ENCODE peak calls at places on chromosomes 5 and 9, in nine cellular contexts. One of them, this sample, is unnamed.

GRCh38 chr5:6389397-6389796 is 11.1 kb upstream of the MED10 start:
- DNase-seq in CD8-positive, alpha-beta T cell: no peak
- DNase-seq in ascending aorta: no peak
- DNase-seq in esophagus squamous epithelium: no peak
- DNase-seq in iPS DF 6.9: no peak
- DNase-seq in mesenchymal stem cell: no peak
- DNase-seq in lung: no peak
- DNase-seq in GM23338: no peak
- DNase-seq in IMR-90: no peak
- DNase-seq in this sample: no peak

GRCh38 chr5:121019112-121019511 is 555.0 kb downstream of the PRR16 start:
- DNase-seq in CD8-positive, alpha-beta T cell: no peak
- DNase-seq in ascending aorta: no peak
- DNase-seq in esophagus squamous epithelium: no peak
- DNase-seq in iPS DF 6.9: no peak
- DNase-seq in mesenchymal stem cell: no peak
- DNase-seq in lung: no peak
- DNase-seq in GM23338: no peak
- DNase-seq in IMR-90: no peak
- DNase-seq in this sample: no peak

GRCh38 chr9:69499401-69499800 is 172.8 kb downstream of the APBA1 start:
- DNase-seq in CD8-positive, alpha-beta T cell: no peak
- DNase-seq in ascending aorta: no peak
- DNase-seq in esophagus squamous epithelium: no peak
- DNase-seq in iPS DF 6.9: no peak
- DNase-seq in mesenchymal stem cell: no peak
- DNase-seq in lung: no peak
- DNase-seq in GM23338: no peak
- DNase-seq in IMR-90: no peak
- DNase-seq in this sample: no peak

GRCh38 chr9:90891656-90892055 is 90.0 kb downstream of the SYK start:
- DNase-seq in CD8-positive, alpha-beta T cell: no peak
- DNase-seq in ascending aorta: no peak
- DNase-seq in esophagus squamous epithelium: no peak
- DNase-seq in iPS DF 6.9: no peak
- DNase-seq in mesenchymal stem cell: no peak
- DNase-seq in lung: no peak
- DNase-seq in GM23338: no peak
- DNase-seq in IMR-90: peak; percentile 8
- DNase-seq in this sample: no peak

GRCh38 chr5:129836321-129836720 is 67.9 kb upstream of the CHSY3 start:
- DNase-seq in CD8-positive, alpha-beta T cell: no peak
- DNase-seq in ascending aorta: no peak
- DNase-seq in esophagus squamous epithelium: no peak
- DNase-seq in iPS DF 6.9: no peak
- DNase-seq in mesenchymal stem cell: no peak
- DNase-seq in lung: no peak
- DNase-seq in GM23338: no peak
- DNase-seq in IMR-90: no peak
- DNase-seq in this sample: no peak

GRCh38 chr5:10655041-10655685 is 91.3 kb downstream of the ANKRD33B start:
- DNase-seq in CD8-positive, alpha-beta T cell: no peak
- DNase-seq in ascending aorta: peak; percentile 47
- DNase-seq in esophagus squamous epithelium: no peak
- DNase-seq in iPS DF 6.9: no peak
- DNase-seq in mesenchymal stem cell: no peak
- DNase-seq in lung: no peak
- DNase-seq in GM23338: no peak
- DNase-seq in IMR-90: no peak
- DNase-seq in this sample: no peak

GRCh38 chr5:78162253-78162862 is 132.1 kb downstream of the AP3B1 start:
- DNase-seq in CD8-positive, alpha-beta T cell: no peak
- DNase-seq in ascending aorta: no peak
- DNase-seq in esophagus squamous epithelium: no peak
- DNase-seq in iPS DF 6.9: no peak
- DNase-seq in mesenchymal stem cell: peak; percentile 28
- DNase-seq in lung: no peak
- DNase-seq in GM23338: peak; percentile 63
- DNase-seq in IMR-90: peak; percentile 44
- DNase-seq in this sample: peak; percentile 14

GRCh38 chr5:181059297-181060230 is 19.5 kb downstream of the BTNL9 start:
- DNase-seq in CD8-positive, alpha-beta T cell: no peak
- DNase-seq in ascending aorta: no peak
- DNase-seq in esophagus squamous epithelium: no peak
- DNase-seq in iPS DF 6.9: no peak
- DNase-seq in mesenchymal stem cell: no peak
- DNase-seq in lung: no peak
- DNase-seq in GM23338: peak; percentile 50
- DNase-seq in IMR-90: no peak
- DNase-seq in this sample: peak; percentile 81

DNA sequence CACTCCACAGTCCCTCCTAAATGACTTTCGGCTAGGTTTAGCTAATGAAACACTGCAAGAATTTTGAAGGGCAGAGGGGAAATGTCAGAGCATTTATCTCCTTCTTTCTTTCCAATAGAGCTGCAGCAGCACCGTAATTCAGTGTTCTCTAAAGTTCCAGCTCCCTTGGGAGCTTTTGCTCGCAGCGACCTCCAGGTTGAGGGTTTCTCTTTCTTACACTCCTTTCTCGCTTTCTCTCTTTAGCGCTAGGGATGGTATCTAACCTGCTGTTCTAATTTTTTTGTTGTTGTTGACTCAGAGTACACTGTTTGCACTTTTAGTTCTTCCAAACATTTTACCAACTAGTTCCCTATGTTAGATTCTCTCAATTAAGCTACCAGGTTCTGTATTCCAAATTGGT is 467.2 kb upstream of the ST8SIA4 start:
- DNase-seq in CD8-positive, alpha-beta T cell: no peak
- DNase-seq in ascending aorta: no peak
- DNase-seq in esophagus squamous epithelium: no peak
- DNase-seq in iPS DF 6.9: no peak
- DNase-seq in mesenchymal stem cell: no peak
- DNase-seq in lung: no peak
- DNase-seq in GM23338: no peak
- DNase-seq in IMR-90: no peak
- DNase-seq in this sample: no peak
- H3K4me3 ChIP-seq in CD8-positive, alpha-beta T cell: no peak overlapping the region
- H3K4me3 ChIP-seq in ascending aorta: no peak overlapping the region
- H3K4me3 ChIP-seq in esophagus squamous epithelium: no peak overlapping the region
- H3K4me3 ChIP-seq in iPS DF 6.9: no peak overlapping the region
- H3K4me3 ChIP-seq in mesenchymal stem cell: no peak overlapping the region
- H3K4me3 ChIP-seq in lung: no peak overlapping the region
- H3K4me3 ChIP-seq in GM23338: no peak overlapping the region
- H3K4me3 ChIP-seq in IMR-90: no peak overlapping the region
- H3K4me3 ChIP-seq in this sample: no peak overlapping the region

DNA sequence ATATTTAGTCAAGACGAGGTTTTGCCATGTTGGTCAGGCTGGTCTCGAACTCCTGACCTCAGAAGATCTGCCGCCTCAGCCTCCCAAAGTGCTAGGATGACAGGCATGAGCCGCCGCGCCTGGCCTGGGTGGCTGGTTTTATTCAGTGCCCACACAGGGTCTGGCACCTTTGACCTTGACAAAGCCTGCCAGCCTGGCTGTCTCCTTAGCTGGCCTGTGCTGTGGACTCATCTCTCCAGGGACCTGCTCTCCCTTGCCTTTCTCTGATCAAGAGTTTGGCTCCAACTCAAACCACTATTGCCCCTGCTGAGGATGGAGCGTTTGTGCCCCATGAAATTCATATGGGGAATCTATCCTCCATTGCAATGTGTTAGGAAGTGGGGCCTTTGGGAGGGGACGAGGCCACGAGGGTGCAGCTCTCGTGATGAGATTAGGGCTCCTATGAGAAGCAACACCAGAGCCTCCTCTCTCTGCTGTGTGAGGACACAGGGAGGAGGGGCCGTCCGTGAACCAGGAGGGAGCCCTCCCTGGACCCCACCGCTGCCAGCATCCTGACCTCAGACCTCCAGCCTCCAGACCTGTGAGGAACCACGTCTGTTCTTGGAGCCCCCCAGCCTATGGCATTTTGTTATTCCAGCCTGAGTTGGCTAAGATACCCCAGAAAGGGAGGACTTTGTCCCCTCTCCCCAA is 45.0 kb downstream of the MRPL36 start:
- DNase-seq in CD8-positive, alpha-beta T cell: no peak
- DNase-seq in ascending aorta: peak; percentile 38
- DNase-seq in esophagus squamous epithelium: no peak
- DNase-seq in iPS DF 6.9: no peak
- DNase-seq in mesenchymal stem cell: no peak
- DNase-seq in lung: no peak
- DNase-seq in GM23338: no peak
- DNase-seq in IMR-90: no peak
- DNase-seq in this sample: peak; percentile 27
- H3K27me3 ChIP-seq in CD8-positive, alpha-beta T cell: no peaks in the 10 kb centered on the region
- H3K27me3 ChIP-seq in ascending aorta: no peaks in the 10 kb centered on the region
- H3K27me3 ChIP-seq in esophagus squamous epithelium: no peaks in the 10 kb centered on the region
- H3K27me3 ChIP-seq in iPS DF 6.9: no peaks in the 10 kb centered on the region
- H3K27me3 ChIP-seq in mesenchymal stem cell: peaks cover 45% of the 10 kb centered on the region
- H3K27me3 ChIP-seq in lung: peaks cover 4% of the 10 kb centered on the region
- H3K27me3 ChIP-seq in GM23338: no peaks in the 10 kb centered on the region
- H3K27me3 ChIP-seq in IMR-90: peaks cover 13% of the 10 kb centered on the region
- H3K27me3 ChIP-seq in this sample: no peaks in the 10 kb centered on the region

GRCh38 chr9:109325089-109325488 is 4.2 kb upstream of the EPB41L4B start:
- DNase-seq in CD8-positive, alpha-beta T cell: no peak
- DNase-seq in ascending aorta: no peak
- DNase-seq in esophagus squamous epithelium: no peak
- DNase-seq in iPS DF 6.9: no peak
- DNase-seq in mesenchymal stem cell: no peak
- DNase-seq in lung: no peak
- DNase-seq in GM23338: no peak
- DNase-seq in IMR-90: no peak
- DNase-seq in this sample: no peak

GRCh38 chr9:109335121-109335520 is 14.3 kb upstream of the EPB41L4B start:
- DNase-seq in CD8-positive, alpha-beta T cell: no peak
- DNase-seq in ascending aorta: no peak
- DNase-seq in esophagus squamous epithelium: no peak
- DNase-seq in iPS DF 6.9: no peak
- DNase-seq in mesenchymal stem cell: no peak
- DNase-seq in lung: no peak
- DNase-seq in GM23338: no peak
- DNase-seq in IMR-90: no peak
- DNase-seq in this sample: no peak

GRCh38 chr9:109323771-109324170 is 2.9 kb upstream of the EPB41L4B start:
- DNase-seq in CD8-positive, alpha-beta T cell: no peak
- DNase-seq in ascending aorta: no peak
- DNase-seq in esophagus squamous epithelium: no peak
- DNase-seq in iPS DF 6.9: no peak
- DNase-seq in mesenchymal stem cell: no peak
- DNase-seq in lung: no peak
- DNase-seq in GM23338: no peak
- DNase-seq in IMR-90: no peak
- DNase-seq in this sample: no peak

GRCh38 chr9:109331353-109331752 is 10.5 kb upstream of the EPB41L4B start:
- DNase-seq in CD8-positive, alpha-beta T cell: no peak
- DNase-seq in ascending aorta: no peak
- DNase-seq in esophagus squamous epithelium: no peak
- DNase-seq in iPS DF 6.9: no peak
- DNase-seq in mesenchymal stem cell: no peak
- DNase-seq in lung: peak; percentile 91
- DNase-seq in GM23338: no peak
- DNase-seq in IMR-90: no peak
- DNase-seq in this sample: no peak

DNA sequence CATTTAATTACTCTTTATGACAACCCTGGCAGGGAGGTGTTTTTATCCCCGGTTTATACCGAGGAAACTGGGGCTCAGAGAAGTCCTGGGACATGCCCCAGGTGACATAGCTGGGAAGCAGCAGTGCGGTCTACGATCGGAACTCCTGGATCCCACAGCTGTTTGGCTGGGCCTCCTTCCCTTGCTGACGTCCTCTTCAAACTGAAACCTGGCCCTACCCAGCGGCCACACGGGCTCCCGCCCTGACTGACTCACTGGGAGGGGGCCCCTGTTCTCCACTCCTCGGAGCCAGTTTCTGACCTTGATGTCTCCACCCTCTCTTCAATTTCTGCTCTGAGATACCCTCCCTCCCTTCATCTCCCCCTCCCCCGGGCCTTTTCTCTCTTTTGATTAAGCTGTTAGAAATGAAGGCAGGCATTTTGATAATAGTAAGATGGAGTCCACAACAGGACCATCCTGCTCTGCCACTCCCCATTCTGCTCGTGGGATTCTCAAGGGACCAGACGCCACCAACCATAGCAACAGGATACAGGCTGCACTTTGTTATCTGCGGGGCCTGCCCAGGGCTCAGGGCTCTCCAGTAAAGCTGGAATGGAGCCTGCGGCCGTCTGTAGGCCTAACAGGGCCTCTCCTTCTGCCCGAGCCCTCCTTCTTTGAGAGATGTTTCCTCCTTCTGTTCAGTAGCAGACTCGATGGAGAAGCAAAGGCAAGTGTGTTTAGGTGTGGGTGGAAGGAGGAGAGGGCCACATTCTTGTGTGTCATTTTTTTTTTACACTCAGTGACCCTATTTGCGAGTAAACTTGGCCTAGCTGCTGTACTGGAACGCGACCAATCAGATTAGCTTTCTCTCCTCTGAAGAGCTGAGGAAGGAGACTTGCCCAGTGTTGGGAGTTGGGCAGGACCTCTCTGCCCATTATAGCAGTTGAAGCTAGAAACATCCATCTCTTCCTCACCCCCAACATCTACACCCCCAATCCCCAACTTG is 8.7 kb upstream of the EPB41L4B start:
- DNase-seq in CD8-positive, alpha-beta T cell: no peak
- DNase-seq in ascending aorta: peak; percentile 83
- DNase-seq in esophagus squamous epithelium: no peak
- DNase-seq in iPS DF 6.9: no peak
- DNase-seq in mesenchymal stem cell: no peak
- DNase-seq in lung: peak; percentile 56
- DNase-seq in GM23338: peak; percentile 38
- DNase-seq in IMR-90: peak; percentile 58
- DNase-seq in this sample: peak; percentile 47
- H3K36me3 ChIP-seq in CD8-positive, alpha-beta T cell: no peaks in the 10 kb centered on the region
- H3K36me3 ChIP-seq in ascending aorta: no peaks in the 10 kb centered on the region
- H3K36me3 ChIP-seq in esophagus squamous epithelium: no peaks in the 10 kb centered on the region
- H3K36me3 ChIP-seq in iPS DF 6.9: no peaks in the 10 kb centered on the region
- H3K36me3 ChIP-seq in mesenchymal stem cell: no peaks in the 10 kb centered on the region
- H3K36me3 ChIP-seq in lung: no peaks in the 10 kb centered on the region
- H3K36me3 ChIP-seq in GM23338: no peaks in the 10 kb centered on the region
- H3K36me3 ChIP-seq in IMR-90: no peaks in the 10 kb centered on the region
- H3K36me3 ChIP-seq in this sample: no peaks in the 10 kb centered on the region

GRCh38 chr9:16705121-16705604 is 165.3 kb downstream of the BNC2 start:
- DNase-seq in CD8-positive, alpha-beta T cell: no peak
- DNase-seq in ascending aorta: peak; percentile 97
- DNase-seq in esophagus squamous epithelium: no peak
- DNase-seq in iPS DF 6.9: peak; percentile 55
- DNase-seq in mesenchymal stem cell: peak; percentile 96
- DNase-seq in lung: peak; percentile 77
- DNase-seq in GM23338: peak; percentile 88
- DNase-seq in IMR-90: peak; percentile 97
- DNase-seq in this sample: peak; percentile 65

GRCh38 chr9:16712800-16713199 is 157.7 kb downstream of the BNC2 start:
- DNase-seq in CD8-positive, alpha-beta T cell: no peak
- DNase-seq in ascending aorta: no peak
- DNase-seq in esophagus squamous epithelium: no peak
- DNase-seq in iPS DF 6.9: no peak
- DNase-seq in mesenchymal stem cell: no peak
- DNase-seq in lung: no peak
- DNase-seq in GM23338: no peak
- DNase-seq in IMR-90: no peak
- DNase-seq in this sample: no peak

GRCh38 chr9:16710888-16711287 is 159.6 kb downstream of the BNC2 start:
- DNase-seq in CD8-positive, alpha-beta T cell: no peak
- DNase-seq in ascending aorta: no peak
- DNase-seq in esophagus squamous epithelium: no peak
- DNase-seq in iPS DF 6.9: no peak
- DNase-seq in mesenchymal stem cell: peak; percentile 29
- DNase-seq in lung: no peak
- DNase-seq in GM23338: peak; percentile 56
- DNase-seq in IMR-90: no peak
- DNase-seq in this sample: no peak

GRCh38 chr9:16708638-16709435 is 161.6 kb downstream of the BNC2 start:
- DNase-seq in CD8-positive, alpha-beta T cell: no peak
- DNase-seq in ascending aorta: no peak
- DNase-seq in esophagus squamous epithelium: no peak
- DNase-seq in iPS DF 6.9: no peak
- DNase-seq in mesenchymal stem cell: peak; percentile 93
- DNase-seq in lung: no peak
- DNase-seq in GM23338: peak; percentile 88
- DNase-seq in IMR-90: peak; percentile 74
- DNase-seq in this sample: peak; percentile 66

GRCh38 chr9:16709936-16710335 is 160.5 kb downstream of the BNC2 start:
- DNase-seq in CD8-positive, alpha-beta T cell: no peak
- DNase-seq in ascending aorta: no peak
- DNase-seq in esophagus squamous epithelium: no peak
- DNase-seq in iPS DF 6.9: no peak
- DNase-seq in mesenchymal stem cell: no peak
- DNase-seq in lung: no peak
- DNase-seq in GM23338: peak; percentile 85
- DNase-seq in IMR-90: no peak
- DNase-seq in this sample: peak; percentile 26
- H3K4me3 ChIP-seq in CD8-positive, alpha-beta T cell: no peak overlapping the region
- H3K4me3 ChIP-seq in ascending aorta: no peak overlapping the region
- H3K4me3 ChIP-seq in esophagus squamous epithelium: no peak overlapping the region
- H3K4me3 ChIP-seq in iPS DF 6.9: no peak overlapping the region
- H3K4me3 ChIP-seq in mesenchymal stem cell: no peak overlapping the region
- H3K4me3 ChIP-seq in lung: no peak overlapping the region
- H3K4me3 ChIP-seq in GM23338: peak overlapping the region; percentile 36
- H3K4me3 ChIP-seq in IMR-90: no peak overlapping the region
- H3K4me3 ChIP-seq in this sample: no peak overlapping the region